ENCODE peak calls at places on chromosomes 2 and 18, in eight cellular contexts. W is right cardiac atrium; K is H9; O is right atrium auricular region; C is cardiac muscle cell; B is CD8-positive, alpha-beta T cell; I is HCT116; R is small intestine. F is an unnamed sample.

GRCh38 chr2:163775304-163775703 is 39.5 kb upstream of the FIGN start:
- DNase-seq in W (no peak), K (no peak), O (no peak), C (no peak), B (no peak), I (no peak), R (no peak), F (no peak)

GRCh38 chr2:12131975-12132374 is 385.5 kb downstream of the LPIN1 start:
- DNase-seq in W (no peak), K (no peak), O (no peak), C (no peak), B (no peak), I (no peak), R (no peak), F (no peak)

GRCh38 chr2:7567646-7568045 is 650.4 kb downstream of the RNF144A start:
- DNase-seq in W (no peak), K (peak), O (no peak), C (peak), B (peak), I (no peak), R (peak), F (no peak)

GRCh38 chr2:54483426-54483825 is 27.3 kb downstream of the SPTBN1 start:
- DNase-seq in W (no peak), K (no peak), O (no peak), C (no peak), B (no peak), I (peak), R (no peak), F (no peak)

GRCh38 chr2:233156001-233156400 is 95.5 kb upstream of the ATG16L1 start:
- DNase-seq in W (no peak), K (no peak), O (no peak), C (no peak), B (no peak), I (no peak), R (no peak), F (no peak)

GRCh38 chr2:184322615-184323014 is 275.7 kb upstream of the ZNF804A start:
- DNase-seq in W (no peak), K (no peak), O (no peak), C (no peak), B (no peak), I (no peak), R (no peak), F (no peak)

GRCh38 chr2:66532972-66533868 is 98.3 kb downstream of the MEIS1 start:
- DNase-seq in W (no peak), K (no peak), O (no peak), C (no peak), B (no peak), I (no peak), R (no peak), F (no peak)

GRCh38 chr2:81692566-81692965 is 1388.0 kb upstream of the LRRTM1 start:
- DNase-seq in W (no peak), K (no peak), O (no peak), C (no peak), B (no peak), I (no peak), R (no peak), F (no peak)

GRCh38 chr18:40904295-40904694 is 1050.7 kb upstream of the PIK3C3 start:
- DNase-seq in W (no peak), K (no peak), O (no peak), C (no peak), B (no peak), I (no peak), R (no peak), F (no peak)

GRCh38 chr2:29518010-29518409 is 402.8 kb downstream of the CLIP4 start:
- DNase-seq in W (no peak), K (no peak), O (no peak), C (no peak), B (no peak), I (no peak), R (no peak), F (no peak)

GRCh38 chr2:166841679-166842078 is 46.6 kb upstream of the XIRP2 start:
- DNase-seq in W (no peak), K (no peak), O (no peak), C (no peak), B (no peak), I (no peak), R (no peak), F (no peak)

GRCh38 chr18:80243204-80243603 is 4.1 kb downstream of the PARD6G start:
- DNase-seq in W (no peak), K (no peak), O (no peak), C (no peak), B (no peak), I (no peak), R (no peak), F (no peak)

GRCh38 chr2:126748929-126749518 is 93.1 kb downstream of the GYPC start:
- DNase-seq in W (no peak), K (no peak), O (peak), C (no peak), B (no peak), I (no peak), R (no peak), F (no peak)

GRCh38 chr2:24203029-24203786 is 28.4 kb downstream of the FAM228A start:
- DNase-seq in W (no peak), K (no peak), O (no peak), C (no peak), B (no peak), I (no peak), R (no peak), F (no peak)

GRCh38 chr2:163595033-163595432 is 140.8 kb downstream of the FIGN start:
- DNase-seq in W (no peak), K (no peak), O (no peak), C (no peak), B (no peak), I (no peak), R (no peak), F (no peak)

GRCh38 chr18:73901589-73901988 is 246.0 kb downstream of the FBXO15 start:
- DNase-seq in W (no peak), K (no peak), O (no peak), C (no peak), B (no peak), I (no peak), R (no peak), F (no peak)

GRCh38 chr2:96579422-96579821 is 42.9 kb downstream of the ARID5A start:
- DNase-seq in W (no peak), K (no peak), O (no peak), C (no peak), B (no peak), I (no peak), R (no peak), F (no peak)

GRCh38 chr2:147910990-147911473 is 66.2 kb downstream of the ACVR2A start:
- DNase-seq in W (no peak), K (no peak), O (no peak), C (peak), B (peak), I (peak), R (peak), F (peak)

GRCh38 chr2:207133862-207134519 is 31.8 kb downstream of the KLF7 start:
- DNase-seq in W (peak), K (no peak), O (peak), C (no peak), B (no peak), I (no peak), R (no peak), F (peak)

GRCh38 chr2:151518802-151519201 is 109.1 kb downstream of the RIF1 start:
- DNase-seq in W (no peak), K (no peak), O (no peak), C (no peak), B (no peak), I (no peak), R (no peak), F (no peak)

DNA sequence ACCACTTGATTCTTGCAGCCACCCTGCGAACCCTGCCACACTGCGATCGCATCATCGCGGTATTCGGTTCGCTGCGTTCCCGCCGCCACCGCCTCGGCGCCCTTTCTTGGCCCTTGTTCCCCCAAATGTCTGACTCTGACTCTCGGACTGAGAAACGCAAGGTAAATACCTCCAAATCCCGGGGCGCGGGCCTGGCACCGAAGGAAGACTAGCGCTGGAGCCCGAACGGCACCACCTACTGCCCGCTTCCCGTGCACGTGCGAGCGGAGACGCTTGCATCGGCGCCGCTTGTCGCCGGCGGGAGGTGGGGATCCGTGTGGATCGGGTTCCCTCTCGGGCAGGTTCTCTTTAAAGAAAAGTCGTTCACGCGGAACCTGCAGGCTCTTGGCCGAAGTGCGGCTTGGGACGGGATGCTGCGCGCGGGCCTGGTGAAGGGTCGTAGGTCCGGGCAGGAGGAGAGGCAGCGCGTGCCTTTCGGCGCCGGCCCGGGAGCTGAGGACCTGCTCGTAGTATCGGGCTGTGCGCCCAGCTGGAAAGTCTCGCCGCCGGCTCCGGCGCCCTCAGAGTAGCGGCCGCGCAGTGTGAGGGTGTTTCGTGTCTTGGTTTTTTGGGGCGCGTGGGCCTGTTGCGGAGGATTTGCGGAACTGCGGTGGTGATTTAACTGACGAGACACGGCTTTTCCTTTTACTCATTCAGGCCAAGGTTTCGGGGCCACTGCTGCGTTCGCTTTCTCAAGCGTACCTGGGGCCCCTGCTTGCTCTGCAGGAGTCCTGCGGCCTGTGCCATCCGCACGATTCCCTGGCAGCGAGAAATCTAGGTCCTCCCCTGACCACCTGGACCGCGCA is 536 bp downstream of the BCL2L11 start:
- DNase-seq in W (peak), K (peak), O (peak), C (peak), B (no peak), I (no peak), R (peak), F (no peak)
- H3K27ac ChIP-seq in W (peak), K (no peak), O (peak), C (peak), B (peak), I (peak), R (peak), F (peak)

DNA sequence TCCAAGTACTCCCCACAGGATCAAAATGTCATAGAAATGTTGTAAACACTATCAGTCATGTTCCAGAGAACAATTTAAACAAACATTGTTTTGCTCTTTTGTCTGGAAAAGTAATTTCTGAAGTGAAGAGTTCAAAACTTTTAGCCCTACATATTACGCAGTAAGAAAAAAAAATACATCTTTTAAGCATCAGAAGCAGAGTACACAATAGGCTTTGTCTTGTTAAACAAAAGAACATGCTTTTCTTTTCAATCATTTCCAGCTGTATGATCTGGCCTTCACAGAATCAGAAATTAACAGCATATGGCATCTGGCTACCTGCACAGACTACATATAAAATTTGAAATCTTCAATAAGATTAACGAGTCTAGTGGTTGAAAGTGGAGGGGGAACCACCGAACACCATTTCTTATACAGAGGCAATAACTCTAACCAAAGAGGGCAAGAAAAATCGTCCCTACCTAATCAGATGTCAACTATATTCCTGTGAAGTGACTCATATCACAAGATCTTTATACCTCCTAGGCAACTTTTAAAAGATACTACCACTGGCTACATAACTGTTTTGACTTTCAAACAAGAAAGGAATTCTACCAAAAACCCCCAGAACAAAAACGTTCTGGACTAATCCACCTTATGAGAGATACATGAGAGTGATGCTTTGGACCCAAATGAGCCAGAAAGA is 149.3 kb downstream of the EXOC6B start:
- DNase-seq in W (no peak), K (no peak), O (no peak), C (no peak), B (no peak), I (no peak), R (no peak), F (no peak)
- H3K27ac ChIP-seq in W (no peak), K (no peak), O (no peak), C (peak), B (no peak), I (no peak), R (no peak), F (no peak)

GRCh38 chr18:46810481-46811000 is 53.7 kb upstream of the ST8SIA5 start:
- DNase-seq in W (no peak), K (no peak), O (no peak), C (no peak), B (no peak), I (no peak), R (no peak), F (no peak)
- H3K27ac ChIP-seq in W (no peak), K (no peak), O (no peak), C (no peak), B (no peak), I (no peak), R (no peak), F (no peak)

GRCh38 chr2:108580079-108580478 is 45.8 kb downstream of the LIMS1 start:
- DNase-seq in W (no peak), K (no peak), O (no peak), C (no peak), B (no peak), I (no peak), R (no peak), F (no peak)
- H3K27ac ChIP-seq in W (no peak), K (no peak), O (peak), C (no peak), B (no peak), I (no peak), R (no peak), F (no peak)

GRCh38 chr2:60976271-60976670 is 41.2 kb upstream of the PEX13 start:
- DNase-seq in W (no peak), K (no peak), O (no peak), C (no peak), B (no peak), I (no peak), R (no peak), F (no peak)

GRCh38 chr2:60976875-60977561 is 40.5 kb upstream of the PEX13 start:
- DNase-seq in W (no peak), K (no peak), O (no peak), C (no peak), B (no peak), I (no peak), R (no peak), F (no peak)

GRCh38 chr2:60977562-60977895 is 40.0 kb upstream of the PEX13 start:
- DNase-seq in W (no peak), K (no peak), O (no peak), C (no peak), B (no peak), I (no peak), R (no peak), F (no peak)

GRCh38 chr2:60980031-60980815 is 37.3 kb upstream of the PEX13 start:
- DNase-seq in W (no peak), K (no peak), O (no peak), C (no peak), B (no peak), I (no peak), R (no peak), F (no peak)

GRCh38 chr2:60979231-60979630 is 38.3 kb upstream of the PEX13 start:
- DNase-seq in W (no peak), K (no peak), O (no peak), C (no peak), B (no peak), I (no peak), R (no peak), F (no peak)
- H3K27ac ChIP-seq in W (no peak), K (no peak), O (no peak), C (no peak), B (no peak), I (no peak), R (no peak), F (no peak)

DNA sequence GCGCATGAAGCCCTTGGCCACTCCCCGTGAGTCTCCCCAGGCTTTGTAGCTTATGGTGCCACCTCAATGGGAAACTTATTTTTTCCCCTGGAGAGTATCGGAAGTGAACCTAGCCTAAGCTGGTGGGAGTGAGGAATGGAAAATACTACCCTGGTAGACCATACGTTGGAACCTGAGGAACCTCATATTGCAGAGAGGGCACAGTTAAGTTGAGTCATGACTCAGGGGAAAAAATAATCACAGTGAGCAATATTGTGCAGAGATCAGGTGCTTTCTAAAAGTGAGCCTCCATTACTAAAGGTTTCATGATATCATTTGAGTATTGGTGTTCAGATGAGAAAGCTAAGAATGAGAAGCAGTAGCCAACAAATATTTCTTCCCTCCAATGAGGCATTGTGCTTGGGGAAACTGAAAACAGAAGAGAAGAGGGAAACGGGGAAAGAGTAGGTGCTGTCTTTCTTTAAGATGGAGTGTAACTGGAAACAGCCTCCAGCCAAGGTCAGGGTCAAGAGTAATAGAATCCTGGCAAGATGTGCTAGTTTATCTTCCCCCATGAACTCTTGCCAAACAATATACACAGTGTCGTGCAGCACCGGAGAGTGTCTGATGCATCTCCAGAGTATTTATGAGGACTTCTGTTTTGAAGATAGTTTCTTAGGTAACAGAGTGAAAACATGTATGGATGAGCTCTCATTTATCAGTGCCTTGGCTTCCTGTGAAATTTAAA is 360.7 kb upstream of the NT5C1B start:
- DNase-seq in W (no peak), K (no peak), O (no peak), C (no peak), B (no peak), I (no peak), R (peak), F (no peak)
- H3K27ac ChIP-seq in W (peak), K (no peak), O (no peak), C (no peak), B (no peak), I (no peak), R (no peak), F (no peak)

GRCh38 chr2:237686659-237687136 is 59.3 kb downstream of the LRRFIP1 start:
- DNase-seq in W (no peak), K (peak), O (no peak), C (no peak), B (no peak), I (no peak), R (no peak), F (no peak)
- H3K27ac ChIP-seq in W (no peak), K (no peak), O (peak), C (no peak), B (peak), I (no peak), R (no peak), F (no peak)

GRCh38 chr2:117272975-117273671 is 541.4 kb upstream of the DDX18 start:
- DNase-seq in W (no peak), K (no peak), O (no peak), C (peak), B (no peak), I (no peak), R (no peak), F (no peak)
- H3K27ac ChIP-seq in W (no peak), K (peak), O (no peak), C (no peak), B (no peak), I (no peak), R (no peak), F (no peak)

GRCh38 chr2:46197672-46198071 is 99.5 kb upstream of the EPAS1 start:
- DNase-seq in W (no peak), K (no peak), O (peak), C (no peak), B (no peak), I (no peak), R (no peak), F (no peak)
- H3K27ac ChIP-seq in W (no peak), K (no peak), O (no peak), C (no peak), B (no peak), I (no peak), R (no peak), F (no peak)

F was measured in Panc1.